ENCODE peak calls at places on chromosome 7, in ten cellular contexts. Y is H1, F is A549, U is stomach, A is HepG2, Q is suprapubic skin, O is GM12878, X is K562, T is transverse colon, E is upper lobe of left lung. Z is an unnamed sample. For H3K9me3, the result is how much of the 10 kb centered on the place peaks cover.

GRCh38 chr7:23712368-23713284 is 2.6 kb downstream of the STK31 start:
- DNase-seq in A (peak), T (no peak), F (peak), E (no peak), X (peak), Q (no peak), U (no peak), Y (no peak), O (peak), Z (no peak)

GRCh38 chr7:11171569-11172192 is 198.0 kb downstream of the PHF14 start:
- DNase-seq in E (no peak), O (no peak), Y (no peak), A (no peak), T (no peak), F (no peak), X (no peak), U (no peak), Q (no peak), Z (no peak)

GRCh38 chr7:9507281-9507680 is 1073.9 kb downstream of the NXPH1 start:
- DNase-seq in A (no peak), E (no peak), U (no peak), Q (no peak), F (no peak), X (no peak), O (no peak), T (no peak), Y (no peak), Z (no peak)

GRCh38 chr7:142313528-142313927 is 55.7 kb upstream of the PRSS58 start:
- DNase-seq in U (no peak), F (no peak), Q (no peak), A (no peak), O (no peak), Y (no peak), T (no peak), X (no peak), E (peak), Z (no peak)

GRCh38 chr7:47034180-47034579 is 547.7 kb downstream of the TNS3 start:
- DNase-seq in X (no peak), U (no peak), A (no peak), F (no peak), Y (no peak), Q (no peak), T (no peak), E (no peak), O (no peak), Z (no peak)

GRCh38 chr7:7798510-7798909 is 80.1 kb upstream of the RPA3 start:
- DNase-seq in T (no peak), Y (no peak), Q (no peak), A (no peak), X (no peak), O (no peak), E (no peak), F (no peak), U (no peak), Z (no peak)

GRCh38 chr7:155259791-155260497 is 37.7 kb upstream of the INSIG1 start:
- DNase-seq in F (no peak), O (no peak), U (no peak), X (no peak), A (no peak), E (peak), T (no peak), Q (no peak), Y (no peak), Z (no peak)

GRCh38 chr7:120743128-120743527 is 114.8 kb downstream of the TSPAN12 start:
- DNase-seq in X (no peak), Q (no peak), U (no peak), A (no peak), E (no peak), T (no peak), F (peak), Y (no peak), O (no peak), Z (no peak)

GRCh38 chr7:128121731-128122576 is 90.7 kb upstream of the LRRC4 start:
- DNase-seq in X (no peak), T (no peak), F (no peak), O (no peak), Y (no peak), E (no peak), U (no peak), A (no peak), Q (no peak), Z (peak)

GRCh38 chr7:77691892-77692491 is 4.3 kb upstream of the RSBN1L start:
- DNase-seq in Y (no peak), O (no peak), E (no peak), X (no peak), Q (no peak), A (peak), F (no peak), U (peak), T (peak), Z (no peak)

GRCh38 chr7:103343758-103344452 is 662 bp downstream of the DNAJC2 start:
- DNase-seq in X (no peak), T (peak), O (no peak), Y (no peak), Q (peak), A (peak), U (no peak), E (no peak), F (peak), Z (no peak)

GRCh38 chr7:123641901-123642300 is 13.8 kb upstream of the LMOD2 start:
- DNase-seq in F (no peak), Y (no peak), O (no peak), X (no peak), E (no peak), Q (no peak), T (no peak), U (no peak), A (no peak), Z (no peak)

GRCh38 chr7:94412762-94413322 is 18.1 kb downstream of the COL1A2 start:
- DNase-seq in F (no peak), A (no peak), Q (no peak), T (no peak), Y (no peak), O (no peak), E (no peak), X (no peak), U (no peak), Z (no peak)

GRCh38 chr7:23931633-23932032 is 221.6 kb downstream of the STK31 start:
- DNase-seq in Y (no peak), E (no peak), A (no peak), Q (no peak), U (no peak), O (no peak), F (no peak), T (no peak), X (no peak), Z (no peak)

GRCh38 chr7:150695654-150696053 is 10.1 kb downstream of the GIMAP2 start:
- DNase-seq in T (no peak), U (no peak), Q (no peak), Y (no peak), F (no peak), O (no peak), E (no peak), A (no peak), X (no peak), Z (no peak)

DNA sequence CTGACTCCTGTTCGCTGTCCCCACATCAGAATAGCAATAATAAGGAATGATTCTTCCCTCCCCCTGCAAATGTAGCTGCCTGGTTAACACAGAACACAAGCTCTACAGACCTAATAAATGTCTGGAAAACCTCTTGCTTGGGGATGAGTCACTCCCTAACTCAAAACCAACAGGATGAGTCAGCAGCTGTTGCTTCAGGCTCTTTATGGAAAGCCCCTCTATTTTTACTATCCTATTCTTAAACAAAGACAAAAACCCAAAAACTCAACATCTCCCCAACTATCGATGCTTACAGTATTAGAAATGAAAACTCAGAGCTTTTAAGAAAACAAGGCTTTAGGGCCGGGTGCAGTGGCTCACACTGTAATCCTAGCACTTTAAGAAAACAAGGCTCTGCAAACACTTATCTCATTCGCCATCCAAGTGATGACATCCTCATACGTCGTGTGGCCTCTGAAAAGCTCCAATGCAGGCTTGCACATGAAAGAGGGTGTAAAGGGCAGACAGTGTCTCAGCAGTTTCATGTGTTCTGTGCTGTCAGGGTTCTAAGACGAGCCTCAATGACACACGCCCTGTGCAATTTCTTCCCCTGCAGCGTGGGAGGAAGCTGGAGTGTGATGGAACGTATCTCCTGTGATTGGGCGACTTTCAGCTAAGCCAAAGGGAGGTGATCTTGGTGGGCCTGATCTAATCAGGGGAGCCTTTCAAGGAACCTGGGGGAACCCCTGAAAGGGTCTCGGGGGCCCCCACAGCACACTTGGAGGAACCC is 70.1 kb downstream of the AMZ1 start:
- DNase-seq in T (peak), U (no peak), Q (no peak), O (peak), Y (no peak), E (no peak), F (peak), X (peak), A (peak), Z (peak)
- TF ChIP-seq POLR2A in T (no peak), U (no peak), Q (no peak), O (no peak), Y (no peak), E (no peak), F (no peak), X (no peak), A (no peak), Z (no peak)

DNA sequence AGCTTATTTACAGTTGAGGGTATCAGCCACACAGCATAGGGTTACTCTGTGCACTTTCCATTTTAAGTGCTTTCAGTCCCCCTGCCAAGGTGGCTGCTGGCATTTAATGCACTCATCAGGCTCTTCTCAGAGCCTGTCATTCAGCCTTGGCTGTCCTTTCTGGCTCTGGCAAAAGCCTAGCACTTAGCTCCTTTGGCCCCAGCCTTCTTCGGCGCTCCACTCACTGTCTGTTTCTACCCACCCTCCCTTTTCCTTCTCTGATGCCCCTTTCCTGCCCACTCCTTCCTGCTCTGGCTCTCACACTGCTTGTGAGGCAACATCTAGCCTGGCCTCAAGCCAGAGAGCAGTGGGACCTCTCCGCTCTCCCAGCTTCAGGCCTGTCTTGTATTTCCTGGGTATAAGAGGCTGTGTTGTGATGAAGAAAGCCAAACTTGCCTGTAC is 60.2 kb downstream of the WIPF3 start:
- DNase-seq in Y (no peak), F (no peak), T (no peak), O (no peak), X (no peak), A (no peak), U (peak), Q (no peak), E (no peak), Z (peak)
- TF ChIP-seq EP300 in Y (no peak), F (no peak), T (no peak), O (no peak), X (no peak), A (no peak), U (no peak), Q (no peak), E (no peak), Z (no peak)

GRCh38 chr7:108189733-108190388 is 59.7 kb upstream of the LAMB4 start:
- DNase-seq in X (no peak), Q (no peak), U (no peak), T (no peak), E (no peak), F (no peak), A (no peak), Y (no peak), O (peak), Z (no peak)

GRCh38 chr7:108193593-108194498 is 63.7 kb upstream of the LAMB4 start:
- DNase-seq in F (no peak), Q (no peak), T (no peak), U (no peak), E (no peak), Y (no peak), O (no peak), A (no peak), X (no peak), Z (no peak)

GRCh38 chr7:108190891-108191290 is 60.7 kb upstream of the LAMB4 start:
- DNase-seq in A (no peak), T (no peak), Y (no peak), O (no peak), U (no peak), E (no peak), F (no peak), X (no peak), Q (no peak), Z (no peak)

DNA sequence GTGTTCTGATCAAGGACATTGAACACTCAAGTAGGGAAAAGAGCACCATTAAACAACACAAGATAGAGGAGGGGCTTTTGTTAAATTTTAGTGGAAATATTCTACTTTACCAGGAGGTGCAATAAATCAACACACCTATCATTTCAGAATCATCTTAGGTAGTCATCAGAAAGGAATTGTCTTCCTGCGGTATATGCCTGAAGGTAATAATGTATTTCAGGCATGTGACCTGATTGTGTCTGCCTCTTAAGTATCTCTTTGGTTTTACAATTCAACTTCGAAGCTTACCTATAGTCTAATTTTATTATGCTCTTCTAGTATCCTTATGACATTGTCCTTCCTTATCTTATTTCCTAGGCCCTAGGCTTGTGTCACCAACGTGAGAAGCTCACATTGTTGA is 58.6 kb upstream of the LAMB4 start:
- DNase-seq in E (no peak), Q (no peak), A (no peak), Y (no peak), X (no peak), F (no peak), T (no peak), O (no peak), U (no peak), Z (no peak)
- H3K9me3 ChIP-seq in E (under half), Q (under half), A (under half), Y (under half), X (under half), F (under half), T (under half), O (under half), U (under half), Z (under half)

GRCh38 chr7:135150072-135150782 is 2.4 kb downstream of the TMEM140 start:
- DNase-seq in T (no peak), Q (no peak), E (no peak), O (no peak), A (no peak), X (no peak), Y (no peak), F (no peak), U (no peak), Z (no peak)
- TF ChIP-seq POLR2A in T (no peak), Q (no peak), E (no peak), O (no peak), A (no peak), X (no peak), Y (no peak), F (no peak), U (no peak), Z (no peak)

DNA sequence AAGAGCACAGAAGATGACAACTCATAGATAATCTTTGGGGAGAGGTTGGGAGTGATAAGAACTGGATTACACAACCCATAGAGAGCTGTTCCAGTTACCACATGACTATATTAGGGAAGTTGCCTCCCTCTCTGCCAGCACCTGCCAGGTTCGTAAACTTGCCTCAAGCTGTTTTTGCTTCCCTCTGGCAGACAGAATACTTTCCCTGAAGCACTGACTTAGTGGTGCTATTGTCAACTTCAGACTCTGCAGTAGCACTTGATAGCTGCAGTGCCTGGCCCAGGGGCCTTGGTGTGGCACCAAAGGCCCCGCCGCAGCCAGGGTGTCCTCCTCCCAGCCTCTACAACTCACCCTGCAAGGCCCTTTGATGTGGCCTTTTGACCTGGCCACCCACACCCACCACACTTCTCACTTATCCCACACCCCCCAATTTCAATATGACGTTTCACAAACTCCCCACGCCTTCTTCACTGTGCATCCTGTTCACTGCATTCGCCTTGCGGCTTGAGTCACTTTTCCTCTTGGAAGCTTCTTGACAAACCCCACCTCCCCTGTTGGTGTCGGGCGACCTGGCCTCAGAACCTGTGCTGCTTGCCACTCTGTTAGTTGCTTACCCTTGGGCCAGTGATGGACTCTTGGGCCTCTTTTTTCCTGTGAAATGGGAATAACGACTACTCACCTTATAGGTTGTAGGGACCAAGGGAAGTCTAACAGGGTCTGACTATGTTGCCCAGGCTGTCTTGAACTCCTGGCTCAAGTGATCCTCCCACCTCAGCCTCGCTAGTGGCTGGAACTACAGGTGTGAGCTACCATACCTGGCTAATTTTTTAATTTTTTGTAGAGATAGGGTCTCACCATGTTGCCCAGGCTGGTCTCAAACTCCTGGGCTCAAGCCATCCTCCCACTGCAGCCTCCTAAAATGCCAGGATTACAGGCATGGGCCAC is 50.2 kb upstream of the PODXL start:
- DNase-seq in X (no peak), F (no peak), E (no peak), U (no peak), O (no peak), Y (no peak), A (no peak), Q (no peak), T (no peak), Z (no peak)
- TF ChIP-seq EP300 in X (no peak), F (no peak), E (no peak), U (no peak), O (no peak), Y (no peak), A (no peak), Q (no peak), T (no peak), Z (no peak)

GRCh38 chr7:92006046-92006445 is 65.4 kb downstream of the AKAP9 start:
- DNase-seq in F (no peak), T (no peak), X (no peak), E (no peak), Y (no peak), Q (no peak), O (no peak), A (peak), U (no peak), Z (no peak)
- H3K9me3 ChIP-seq in F (under half), T (under half), X (under half), E (under half), Y (under half), Q (under half), O (under half), A (under half), U (under half), Z (under half)

DNA sequence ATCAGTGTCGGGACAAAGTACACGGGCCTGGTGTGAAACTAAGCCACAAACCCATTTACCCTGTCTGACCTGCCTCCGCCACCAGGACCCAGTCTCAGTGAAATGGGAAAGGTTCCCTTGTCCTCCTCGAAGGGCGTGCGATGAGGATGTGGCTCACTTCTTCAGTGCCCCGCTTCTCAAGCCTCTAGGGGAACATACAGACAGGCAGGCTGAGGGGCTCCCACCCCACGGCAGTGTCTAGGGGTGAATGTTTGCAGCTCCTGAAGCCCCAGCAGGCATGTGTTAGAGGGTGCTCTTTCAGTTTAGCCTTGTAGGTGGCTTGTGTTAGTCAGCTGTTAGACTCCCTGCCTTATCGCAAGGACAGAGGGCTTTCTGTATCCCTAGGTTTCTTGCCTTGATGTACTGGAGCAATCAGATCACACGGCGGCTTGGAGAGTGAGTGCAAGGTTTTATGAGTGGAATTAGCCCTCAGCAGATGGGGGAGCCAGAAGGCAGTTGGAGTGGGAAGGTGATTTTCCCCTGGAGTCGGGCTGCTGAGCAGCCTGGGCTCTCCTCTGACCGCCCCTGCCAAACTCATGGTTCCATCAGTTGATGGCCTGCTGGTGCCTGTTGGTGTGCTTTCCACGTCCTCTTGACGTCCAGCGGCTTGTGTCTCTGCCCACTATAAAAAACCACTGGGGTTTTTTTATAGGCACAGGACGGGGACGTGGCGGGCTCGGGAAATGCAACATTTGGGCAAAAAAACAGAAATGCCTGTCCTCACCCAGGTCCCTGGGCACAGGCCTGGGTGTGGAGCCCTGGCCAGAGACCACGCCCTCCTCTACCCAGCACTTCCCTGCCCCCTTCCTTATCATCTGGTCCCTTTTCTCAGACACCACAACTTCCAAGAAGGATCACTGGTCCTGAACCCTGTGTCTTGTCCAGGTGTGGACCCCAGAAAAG is 786 bp downstream of the NUDT1 start:
- DNase-seq in Q (no peak), T (peak), E (no peak), Y (peak), U (no peak), X (no peak), O (no peak), F (peak), A (peak), Z (no peak)
- TF ChIP-seq POLR2A in Q (no peak), T (no peak), E (no peak), Y (no peak), U (no peak), X (no peak), O (no peak), F (no peak), A (no peak), Z (no peak)

GRCh38 chr7:115707684-115708341 is 322.8 kb downstream of the TFEC start:
- DNase-seq in O (no peak), X (no peak), E (no peak), Y (no peak), F (no peak), U (no peak), A (no peak), Q (no peak), T (no peak), Z (no peak)

GRCh38 chr7:115707236-115707635 is 323.3 kb downstream of the TFEC start:
- DNase-seq in A (peak), Y (no peak), O (no peak), T (peak), E (no peak), X (no peak), F (peak), Q (no peak), U (no peak), Z (no peak)

GRCh38 chr7:115709664-115710063 is 320.9 kb downstream of the TFEC start:
- DNase-seq in Y (no peak), U (no peak), A (no peak), X (no peak), F (no peak), T (no peak), E (no peak), O (no peak), Q (no peak), Z (no peak)

GRCh38 chr7:115704884-115705283 is 325.7 kb downstream of the TFEC start:
- DNase-seq in A (no peak), Y (no peak), E (no peak), X (no peak), T (no peak), Q (no peak), F (no peak), U (no peak), O (no peak), Z (no peak)
- TF ChIP-seq EP300 in A (no peak), Y (no peak), E (no peak), X (no peak), T (no peak), Q (no peak), F (no peak), U (no peak), O (no peak), Z (no peak)

GRCh38 chr7:158142657-158143056 is 445.0 kb downstream of the PTPRN2 start:
- DNase-seq in T (no peak), Y (no peak), A (no peak), U (no peak), O (no peak), E (no peak), X (no peak), Q (no peak), F (no peak), Z (no peak)
- H3K9me3 ChIP-seq in T (under half), Y (half or more), A (under half), U (under half), O (under half), E (under half), X (under half), Q (under half), F (under half), Z (under half)

GRCh38 chr7:35313575-35313974 is 59.7 kb upstream of the TBX20 start:
- DNase-seq in A (no peak), U (no peak), O (no peak), Y (no peak), T (no peak), X (no peak), E (no peak), F (no peak), Q (no peak), Z (peak)
- TF ChIP-seq POLR2A in A (no peak), U (no peak), O (no peak), Y (no peak), T (no peak), X (no peak), E (no peak), F (no peak), Q (no peak), Z (no peak)

Z was measured in ovary.